ENCODE peak calls at places on chromosomes 11 and 22, in six cellular contexts. Q is HuH-7.5, R is left cardiac atrium, B is activated T-cell treated with anti-CD3 and anti-CD28 coated beads for 48 hours, X is astrocyte of the hippocampus, C is stromal cell of bone marrow. A is an unnamed sample.

GRCh38 chr11:93844568-93844967 is 5.8 kb downstream of the VSTM5 start:
- DNase-seq in Q (no peak), R (no peak), B (no peak), X (no peak), C (no peak), A (no peak)

GRCh38 chr11:82546556-82547162 is 187.0 kb downstream of the FAM181B start:
- DNase-seq in Q (no peak), R (no peak), B (no peak), X (no peak), C (no peak), A (no peak)

GRCh38 chr22:39723899-39724351 is 153.4 kb downstream of the CACNA1I start:
- DNase-seq in Q (no peak), R (no peak), B (no peak), X (peak; percentile 9), C (no peak), A (no peak)

GRCh38 chr11:26753738-26754504 is 32.1 kb upstream of the SLC5A12 start:
- DNase-seq in Q (peak; percentile 61), R (peak; percentile 38), B (no peak), X (peak; percentile 75), C (peak; percentile 62), A (no peak)

GRCh38 chr11:32056445-32056844 is 34.4 kb upstream of the RCN1 start:
- DNase-seq in Q (no peak), R (no peak), B (no peak), X (peak; percentile 70), C (peak; percentile 59), A (no peak)

GRCh38 chr11:3877252-3878035 is 22.0 kb downstream of the STIM1 start:
- DNase-seq in Q (no peak), R (no peak), B (no peak), X (peak; percentile 35), C (no peak), A (no peak)

GRCh38 chr11:46391578-46392420 is at the start of gene CHRM4:
- DNase-seq in Q (peak; percentile 91), R (peak; percentile 57), B (no peak), X (peak; percentile 79), C (no peak), A (no peak)

GRCh38 chr11:76588455-76589325 is 81.9 kb downstream of the LRRC32 start:
- DNase-seq in Q (no peak), R (peak; percentile 84), B (peak; percentile 53), X (no peak), C (no peak), A (no peak)

GRCh38 chr22:26617251-26618199 is at the start of gene CRYBB1:
- DNase-seq in Q (no peak), R (no peak), B (no peak), X (no peak), C (no peak), A (no peak)

GRCh38 chr11:64757549-64758329 is 2.0 kb downstream of the PYGM start:
- DNase-seq in Q (no peak), R (peak; percentile 19), B (no peak), X (no peak), C (no peak), A (no peak)

GRCh38 chr22:23471698-23472097 is 108.4 kb downstream of the IGLL1 start:
- DNase-seq in Q (no peak), R (no peak), B (no peak), X (no peak), C (no peak), A (no peak)

GRCh38 chr22:21972293-21972779 is 10.3 kb downstream of the TOP3B start:
- DNase-seq in Q (peak; percentile 76), R (no peak), B (peak; percentile 51), X (peak; percentile 52), C (no peak), A (no peak)

GRCh38 chr11:121393855-121394254 is 58.3 kb upstream of the SORL1 start:
- DNase-seq in Q (no peak), R (no peak), B (no peak), X (no peak), C (no peak), A (no peak)

GRCh38 chr22:49451070-49451840 is 376.4 kb downstream of the BRD1 start:
- DNase-seq in Q (no peak), R (no peak), B (no peak), X (no peak), C (no peak), A (no peak)

GRCh38 chr22:47687364-47687655 is 924.9 kb downstream of the TBC1D22A start:
- DNase-seq in Q (no peak), R (no peak), B (no peak), X (no peak), C (no peak), A (no peak)

GRCh38 chr11:40241524-40242037 is 1217.9 kb downstream of the LRRC4C start:
- DNase-seq in Q (no peak), R (peak; percentile 18), B (no peak), X (peak; percentile 87), C (peak; percentile 43), A (no peak)

GRCh38 chr22:30885591-30885990 is 83.0 kb downstream of the MORC2 start:
- DNase-seq in Q (no peak), R (no peak), B (no peak), X (no peak), C (no peak), A (no peak)

GRCh38 chr22:34454598-34454997 is 534.3 kb upstream of the LARGE1 start:
- DNase-seq in Q (no peak), R (no peak), B (no peak), X (no peak), C (no peak), A (no peak)

GRCh38 chr22:49205401-49205800 is 622.3 kb downstream of the BRD1 start:
- DNase-seq in Q (no peak), R (no peak), B (no peak), X (no peak), C (no peak), A (no peak)

GRCh38 chr22:17769716-17770082 is 4.6 kb downstream of the BID start:
- DNase-seq in Q (no peak), R (no peak), B (no peak), X (no peak), C (no peak), A (no peak)

GRCh38 chr22:16959345-16959930 is 48.6 kb downstream of the GAB4 start:
- DNase-seq in Q (no peak), R (no peak), B (no peak), X (no peak), C (no peak), A (no peak)

GRCh38 chr11:86735462-86736302 is 63.3 kb upstream of the ME3 start:
- DNase-seq in Q (no peak), R (no peak), B (no peak), X (peak; percentile 72), C (no peak), A (no peak)

GRCh38 chr11:18578975-18579598 is 9.4 kb downstream of the UEVLD start:
- DNase-seq in Q (no peak), R (no peak), B (no peak), X (no peak), C (no peak), A (no peak)

GRCh38 chr11:122038543-122038942 is 77.5 kb downstream of the BLID start:
- DNase-seq in Q (peak; percentile 1), R (no peak), B (no peak), X (peak; percentile 85), C (peak; percentile 23), A (no peak)

GRCh38 chr22:46561435-46561905 is 24.1 kb upstream of the CELSR1 start:
- DNase-seq in Q (no peak), R (no peak), B (peak; percentile 35), X (no peak), C (no peak), A (no peak)

GRCh38 chr22:45994516-45995404 is 17.8 kb upstream of the WNT7B start:
- DNase-seq in Q (peak; percentile 83), R (peak; percentile 85), B (peak; percentile 71), X (peak; percentile 83), C (peak; percentile 31), A (peak; percentile 65)

GRCh38 chr22:25362215-25362882 is 142.9 kb downstream of the CRYBB2 start:
- DNase-seq in Q (peak; percentile 80), R (peak; percentile 77), B (peak; percentile 65), X (peak; percentile 78), C (peak; percentile 30), A (no peak)

GRCh38 chr22:36554101-36554500 is 25.1 kb upstream of the EIF3D start:
- DNase-seq in Q (no peak), R (no peak), B (no peak), X (no peak), C (no peak), A (no peak)

GRCh38 chr11:20658135-20658534 is 11.3 kb upstream of the NELL1 start:
- DNase-seq in Q (no peak), R (no peak), B (no peak), X (no peak), C (no peak), A (no peak)